ENCODE peak calls at places on chromosomes 1 and 21, in five cellular contexts. K is dorsolateral prefrontal cortex, U is AG04450, L is stomach, E is astrocyte. T is an unnamed sample.

GRCh38 chr1:41920658-41921057 is 1.9 kb upstream of the HIVEP3 start:
- DNase-seq in K (no peak), U (no peak), L (no peak), E (peak; percentile 76), T (no peak)

GRCh38 chr1:168693197-168693871 is 35.7 kb downstream of the DPT start:
- DNase-seq in K (no peak), U (no peak), L (peak; percentile 35), E (no peak), T (no peak)

GRCh38 chr1:3404301-3404700 is 50.2 kb upstream of the ARHGEF16 start:
- DNase-seq in K (no peak), U (no peak), L (no peak), E (no peak), T (no peak)

GRCh38 chr1:30933874-30934252 is 25.3 kb upstream of the SDC3 start:
- DNase-seq in K (no peak), U (no peak), L (no peak), E (peak; percentile 67), T (peak; percentile 24)

GRCh38 chr1:151401125-151401788 is 1.9 kb downstream of the PSMB4 start:
- DNase-seq in K (no peak), U (no peak), L (no peak), E (peak; percentile 16), T (no peak)

GRCh38 chr1:26154750-26155149 is 4.1 kb upstream of the FAM110D start:
- DNase-seq in K (no peak), U (no peak), L (no peak), E (no peak), T (no peak)

GRCh38 chr1:49686107-49686506 is 337.6 kb downstream of the AGBL4 start:
- DNase-seq in K (no peak), U (no peak), L (no peak), E (no peak), T (no peak)

GRCh38 chr1:200262326-200262965 is 147.4 kb downstream of the ZNF281 start:
- DNase-seq in K (no peak), U (no peak), L (no peak), E (no peak), T (no peak)

GRCh38 chr1:156961709-156962108 is 41.3 kb downstream of the LRRC71 start:
- DNase-seq in K (no peak), U (no peak), L (no peak), E (no peak), T (no peak)

GRCh38 chr1:51850420-51851297 is 27.9 kb downstream of the NRDC start:
- DNase-seq in K (no peak), U (no peak), L (no peak), E (no peak), T (no peak)

GRCh38 chr1:109618614-109619404 is 607 bp downstream of the GNAT2 start:
- DNase-seq in K (no peak), U (no peak), L (no peak), E (no peak), T (no peak)

GRCh38 chr1:231663211-231663792 is 36.7 kb downstream of the DISC1 start:
- DNase-seq in K (no peak), U (no peak), L (no peak), E (no peak), T (no peak)

GRCh38 chr1:114009393-114009792 is 30.1 kb downstream of the OLFML3 start:
- DNase-seq in K (no peak), U (no peak), L (no peak), E (peak; percentile 53), T (no peak)

DNA sequence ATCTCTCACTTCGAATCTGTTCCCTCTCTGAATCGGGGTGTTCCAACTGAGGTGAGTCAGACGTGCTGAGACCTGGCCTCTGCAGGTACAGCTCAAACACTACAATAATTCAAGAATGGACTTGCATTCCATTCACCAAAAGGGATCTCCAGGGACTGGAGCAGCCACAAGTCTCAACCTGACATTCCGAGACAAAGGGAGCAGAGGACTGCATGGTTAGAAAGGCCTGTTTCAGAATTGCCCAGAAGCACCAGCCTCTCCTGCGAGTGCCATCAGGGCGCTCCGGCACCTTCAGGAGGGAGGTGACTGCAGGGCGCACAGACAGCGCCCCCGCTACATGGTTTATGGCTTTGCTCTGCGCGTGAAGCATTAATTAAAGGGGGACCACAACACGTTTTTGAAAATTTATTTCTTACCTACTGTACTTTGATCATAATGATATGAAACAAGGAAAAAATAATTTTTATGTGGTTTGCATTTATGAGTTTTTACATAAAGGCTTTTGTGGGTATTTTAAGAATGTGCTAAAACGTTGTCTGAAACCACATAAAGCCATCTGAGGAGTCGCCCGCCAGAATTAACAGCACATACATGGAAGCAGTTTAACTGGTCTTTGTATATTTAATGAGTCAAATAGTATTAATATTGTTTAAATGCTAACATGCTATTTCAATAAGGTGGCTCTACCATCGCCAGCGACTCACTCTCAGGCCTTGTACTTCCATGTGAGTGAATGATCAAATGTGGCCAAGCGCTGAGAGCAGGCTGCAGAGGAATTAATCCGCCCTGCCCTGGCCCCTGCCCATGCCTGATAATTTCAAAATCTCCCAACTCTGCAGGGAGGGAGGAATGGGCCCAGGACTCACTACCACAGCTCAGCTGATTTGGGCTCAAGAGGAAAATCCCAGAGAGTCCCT is 49.4 kb downstream of the SLC66A1 start:
- DNase-seq in K (no peak), U (no peak), L (no peak), E (peak; percentile 40), T (peak; percentile 89)
- H3K27ac ChIP-seq in K (no peak overlapping the region), U (no peak overlapping the region), L (no peak overlapping the region), E (no peak overlapping the region), T (peak overlapping the region; percentile 82)

GRCh38 chr1:173715538-173715844 is 710 bp downstream of the KLHL20 start:
- DNase-seq in K (no peak), U (no peak), L (no peak), E (no peak), T (no peak)
- H3K27ac ChIP-seq in K (peak overlapping the region; percentile 86), U (peak overlapping the region; percentile 83), L (peak overlapping the region; percentile 94), E (peak overlapping the region; percentile 79), T (peak overlapping the region; percentile 85)

GRCh38 chr1:210363119-210363518 is 34.4 kb downstream of the HHAT start:
- DNase-seq in K (peak; percentile 36), U (no peak), L (no peak), E (no peak), T (no peak)
- H3K27ac ChIP-seq in K (peak overlapping the region; percentile 47), U (no peak overlapping the region), L (no peak overlapping the region), E (no peak overlapping the region), T (no peak overlapping the region)

GRCh38 chr1:204124639-204125038 is 27.2 kb downstream of the ETNK2 start:
- DNase-seq in K (no peak), U (no peak), L (no peak), E (no peak), T (no peak)

GRCh38 chr1:204126367-204126766 is 25.5 kb downstream of the ETNK2 start:
- DNase-seq in K (no peak), U (no peak), L (no peak), E (no peak), T (no peak)

GRCh38 chr1:204126941-204127340 is 24.9 kb downstream of the ETNK2 start:
- DNase-seq in K (no peak), U (no peak), L (no peak), E (no peak), T (no peak)

GRCh38 chr1:204127597-204128242 is 24.1 kb downstream of the ETNK2 start:
- DNase-seq in K (peak; percentile 61), U (peak; percentile 71), L (peak; percentile 72), E (peak; percentile 51), T (no peak)

GRCh38 chr1:204125759-204126351 is 26.0 kb downstream of the ETNK2 start:
- DNase-seq in K (no peak), U (no peak), L (no peak), E (no peak), T (no peak)
- H3K27ac ChIP-seq in K (peak overlapping the region; percentile 32), U (no peak overlapping the region), L (no peak overlapping the region), E (no peak overlapping the region), T (no peak overlapping the region)

GRCh38 chr1:121586369-121587229 is 401.8 kb downstream of the SRGAP2C start:
- DNase-seq in K (no peak), U (no peak), L (peak; percentile 71), E (no peak), T (no peak)
- H3K27ac ChIP-seq in K (no peak overlapping the region), U (no peak overlapping the region), L (peak overlapping the region; percentile 40), E (no peak overlapping the region), T (peak overlapping the region; percentile 65)

GRCh38 chr21:46144464-46145070 is 10.8 kb downstream of the FTCD start:
- DNase-seq in K (peak; percentile 62), U (no peak), L (no peak), E (no peak), T (no peak)
- H3K27ac ChIP-seq in K (peak overlapping the region; percentile 76), U (no peak overlapping the region), L (no peak overlapping the region), E (no peak overlapping the region), T (no peak overlapping the region)

GRCh38 chr1:213864007-213864406 is 123.8 kb upstream of the PROX1 start:
- DNase-seq in K (no peak), U (no peak), L (no peak), E (no peak), T (no peak)

GRCh38 chr1:213858581-213858980 is 129.2 kb upstream of the PROX1 start:
- DNase-seq in K (no peak), U (no peak), L (no peak), E (no peak), T (no peak)
- H3K27ac ChIP-seq in K (no peak overlapping the region), U (no peak overlapping the region), L (no peak overlapping the region), E (no peak overlapping the region), T (no peak overlapping the region)

GRCh38 chr1:78044796-78045599 is 768 bp upstream of the GIPC2 start:
- DNase-seq in K (no peak), U (no peak), L (no peak), E (no peak), T (no peak)
- H3K27ac ChIP-seq in K (no peak overlapping the region), U (no peak overlapping the region), L (peak overlapping the region; percentile 67), E (no peak overlapping the region), T (no peak overlapping the region)

DNA sequence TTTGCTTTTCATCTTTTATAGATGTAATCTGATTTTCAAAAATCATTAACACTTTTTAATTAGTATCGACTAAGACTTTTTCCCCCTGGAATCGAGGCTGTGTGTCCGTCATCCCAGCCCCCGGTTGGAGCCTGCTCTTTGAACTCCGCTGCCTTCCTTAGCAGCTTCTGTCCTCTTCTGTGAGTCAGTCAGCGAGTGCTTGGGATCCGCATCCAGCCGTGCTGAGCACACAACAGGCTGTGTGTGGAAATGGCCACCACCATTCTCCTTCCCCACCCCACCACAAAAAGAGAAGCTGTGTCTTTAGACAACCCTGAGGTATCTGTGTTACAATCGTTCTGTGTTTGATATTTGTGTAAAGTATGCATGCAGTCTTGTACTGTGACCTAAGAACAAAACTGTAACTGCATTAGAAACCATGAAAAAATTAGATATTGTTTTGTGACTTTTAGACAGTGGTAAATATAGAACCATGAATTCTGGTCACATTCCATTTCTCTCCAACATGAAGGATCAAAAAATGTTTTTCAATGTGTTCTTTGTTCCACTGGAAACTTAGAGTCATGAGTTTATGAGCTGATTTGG is 64.8 kb downstream of the VPS26C start:
- DNase-seq in K (no peak), U (no peak), L (no peak), E (no peak), T (no peak)
- H3K27ac ChIP-seq in K (no peak overlapping the region), U (no peak overlapping the region), L (no peak overlapping the region), E (no peak overlapping the region), T (no peak overlapping the region)